ENCODE peak calls at places on chromosomes 4 and X, in six cellular contexts. D is heart right ventricle; T is choroid plexus epithelial cell; C is A172; W is HT1080; G is Jurkat, Clone E6-1. O is an unnamed sample.

GRCh38 chr4:81519856-81520255 is 48.1 kb upstream of the RASGEF1B start:
- DNase-seq in G (no peak), D (no peak), W (no peak), C (no peak), T (no peak), O (no peak)

GRCh38 chr4:3193531-3194203 is 55.3 kb upstream of the MSANTD1 start:
- DNase-seq in T (peak; percentile 52), W (no peak), D (no peak), G (peak; percentile 50), C (no peak), O (peak; percentile 43)

GRCh38 chrX:386768-387575 is at the start of gene PPP2R3B:
- DNase-seq in W (peak; percentile 94), C (peak; percentile 98), G (peak; percentile 94), T (peak; percentile 99), D (peak; percentile 99), O (no peak)

GRCh38 chrX:136121788-136122187 is 25.5 kb upstream of the FHL1 start:
- DNase-seq in D (no peak), G (no peak), C (no peak), T (no peak), W (no peak), O (no peak)

GRCh38 chr4:130068072-130068471 is 972.1 kb downstream of the C4orf33 start:
- DNase-seq in D (no peak), T (no peak), W (no peak), G (no peak), C (no peak), O (no peak)

GRCh38 chr4:186725422-186726149 is 1.9 kb upstream of the FAT1 start:
- DNase-seq in W (peak; percentile 83), G (peak; percentile 84), D (peak; percentile 73), C (peak; percentile 66), T (peak; percentile 93), O (no peak)

GRCh38 chrX:69387559-69388487 is 116.3 kb upstream of the NALF2 start:
- DNase-seq in D (peak; percentile 32), T (peak; percentile 53), C (peak; percentile 18), G (no peak), W (peak; percentile 46), O (peak; percentile 32)

GRCh38 chr4:157576671-157577070 is 356.1 kb downstream of the GRIA2 start:
- DNase-seq in T (no peak), W (no peak), G (no peak), D (no peak), C (no peak), O (no peak)

GRCh38 chr4:153346031-153346430 is 1.5 kb downstream of the MND1 start:
- DNase-seq in W (no peak), T (no peak), G (no peak), C (no peak), D (no peak), O (peak; percentile 49)

GRCh38 chr4:158809611-158810486 is 41.0 kb downstream of the FNIP2 start:
- DNase-seq in C (peak; percentile 98), T (peak; percentile 95), G (peak; percentile 70), D (peak; percentile 43), W (peak; percentile 88), O (peak; percentile 62)

GRCh38 chrX:45077748-45078424 is 122.8 kb downstream of the DIPK2B start:
- DNase-seq in C (no peak), G (no peak), T (peak; percentile 5), D (no peak), W (no peak), O (no peak)

GRCh38 chr4:159669094-159669493 is 566.2 kb downstream of the RAPGEF2 start:
- DNase-seq in W (no peak), C (no peak), T (no peak), G (no peak), D (no peak), O (no peak)

GRCh38 chr4:7063362-7063761 is 4.5 kb downstream of the GRPEL1 start:
- DNase-seq in T (no peak), G (no peak), D (no peak), C (no peak), W (no peak), O (no peak)